ENCODE peak calls at places on chromosomes 6 and 20, in four cellular contexts. N, W, Z and V are unnamed samples.

GRCh38 chr20:18288748-18289705 is 700 bp downstream of the ZNF133 start:
- DNase-seq in N (no peak), W (peak; percentile 42), Z (peak; percentile 54), V (peak; percentile 16)

GRCh38 chr6:157772820-157773219 is 50.2 kb upstream of the SNX9 start:
- DNase-seq in N (no peak), W (no peak), Z (no peak), V (no peak)

GRCh38 chr20:57092900-57093238 is 173.6 kb downstream of the BMP7 start:
- DNase-seq in N (no peak), W (no peak), Z (no peak), V (no peak)

GRCh38 chr6:24910850-24911712 is 24.7 kb downstream of the RIPOR2 start:
- DNase-seq in N (no peak), W (no peak), Z (no peak), V (no peak)

GRCh38 chr6:45212976-45213375 is 115.2 kb upstream of the RUNX2 start:
- DNase-seq in N (no peak), W (no peak), Z (no peak), V (no peak)

GRCh38 chr20:61120595-61121515 is 131.2 kb upstream of the CDH4 start:
- DNase-seq in N (peak; percentile 92), W (peak; percentile 67), Z (peak; percentile 64), V (no peak)

GRCh38 chr20:10715035-10715434 is 41.2 kb upstream of the JAG1 start:
- DNase-seq in N (peak; percentile 68), W (peak; percentile 86), Z (no peak), V (no peak)

GRCh38 chr6:151209071-151209831 is 30.5 kb upstream of the AKAP12 start:
- DNase-seq in N (no peak), W (peak; percentile 24), Z (no peak), V (no peak)

GRCh38 chr20:58065508-58066361 is 162.7 kb downstream of the ANKRD60 start:
- DNase-seq in N (no peak), W (no peak), Z (peak; percentile 42), V (no peak)

GRCh38 chr6:76876922-76877553 is 586.3 kb downstream of the HTR1B start:
- DNase-seq in N (peak; percentile 10), W (peak; percentile 65), Z (peak; percentile 75), V (no peak)

GRCh38 chr20:50354690-50355592 is 155.2 kb upstream of the PTPN1 start:
- DNase-seq in N (no peak), W (no peak), Z (no peak), V (peak; percentile 60)

GRCh38 chr20:20102163-20102562 is 49.8 kb downstream of the CFAP61 start:
- DNase-seq in N (no peak), W (no peak), Z (no peak), V (no peak)

GRCh38 chr20:39878321-39878720 is 810.7 kb downstream of the MAFB start:
- DNase-seq in N (no peak), W (no peak), Z (no peak), V (no peak)

GRCh38 chr6:110543106-110543505 is 66.7 kb upstream of the SLC22A16 start:
- DNase-seq in N (no peak), W (no peak), Z (no peak), V (no peak)

GRCh38 chr6:136526196-136526930 is 23.9 kb downstream of the MAP7 start:
- DNase-seq in N (peak; percentile 82), W (peak; percentile 6), Z (peak; percentile 72), V (peak; percentile 70)

GRCh38 chr6:154558984-154559383 is 48.5 kb upstream of the CNKSR3 start:
- DNase-seq in N (no peak), W (no peak), Z (no peak), V (peak; percentile 26)

GRCh38 chr6:74578339-74578738 is 627.5 kb downstream of the COL12A1 start:
- DNase-seq in N (peak; percentile 4), W (no peak), Z (no peak), V (no peak)

GRCh38 chr20:60272790-60273189 is 314.6 kb downstream of the CDH26 start:
- DNase-seq in N (no peak), W (no peak), Z (no peak), V (no peak)

GRCh38 chr6:34914358-34914757 is 25.3 kb downstream of the ANKS1A start:
- DNase-seq in N (no peak), W (no peak), Z (no peak), V (no peak)

GRCh38 chr6:35048031-35048613 is 93.0 kb downstream of the TCP11 start:
- DNase-seq in N (no peak), W (no peak), Z (no peak), V (no peak)

GRCh38 chr6:80932364-80932763 is 820.1 kb downstream of the TENT5A start:
- DNase-seq in N (no peak), W (no peak), Z (no peak), V (no peak)

GRCh38 chr6:4936681-4937041 is 67.2 kb downstream of the RPP40 start:
- DNase-seq in N (peak; percentile 53), W (peak; percentile 59), Z (no peak), V (peak; percentile 67)

GRCh38 chr6:121847806-121848522 is 412.5 kb downstream of the GJA1 start:
- DNase-seq in N (no peak), W (no peak), Z (no peak), V (no peak)

GRCh38 chr20:33401042-33401921 is at the start of gene CDK5RAP1:
- DNase-seq in N (peak; percentile 95), W (peak; percentile 93), Z (peak; percentile 86), V (peak; percentile 96)

GRCh38 chr6:157763894-157764345 is 59.1 kb upstream of the SNX9 start:
- DNase-seq in N (no peak), W (no peak), Z (no peak), V (no peak)

GRCh38 chr20:64212750-64213149 is 42.8 kb upstream of the PCMTD2 start:
- DNase-seq in N (no peak), W (no peak), Z (no peak), V (no peak)

GRCh38 chr6:148523051-148523450 is 180.4 kb downstream of the SASH1 start:
- DNase-seq in N (no peak), W (no peak), Z (no peak), V (no peak)

GRCh38 chr6:56944651-56945050 is 10.3 kb upstream of the BEND6 start:
- DNase-seq in N (no peak), W (no peak), Z (no peak), V (no peak)

GRCh38 chr6:102381203-102381602 is 987.7 kb downstream of the GRIK2 start:
- DNase-seq in N (no peak), W (no peak), Z (no peak), V (no peak)

DNA sequence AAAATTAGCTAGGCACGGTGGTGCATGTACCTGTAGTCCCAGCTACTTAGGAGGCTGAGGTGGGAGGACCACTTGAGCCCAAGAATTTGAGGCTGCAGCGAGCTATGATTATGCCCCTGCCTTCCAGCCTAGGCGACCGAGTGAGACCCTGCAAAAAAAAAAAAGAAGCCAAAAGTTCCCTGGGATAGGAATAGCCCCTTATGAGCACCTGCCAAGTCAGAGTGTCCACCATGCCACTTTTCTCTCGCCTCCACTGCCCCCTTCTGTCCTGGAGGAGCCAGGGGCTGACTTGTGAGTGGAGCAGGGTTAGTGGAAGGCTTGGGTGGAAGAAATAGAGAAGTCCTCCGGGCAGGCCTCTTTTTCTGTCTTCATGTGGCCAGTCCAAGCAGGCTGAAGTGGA is 12.1 kb upstream of the DDX27 start:
- DNase-seq in N (peak; percentile 54), W (peak; percentile 76), Z (peak; percentile 59), V (no peak)
- TF ChIP-seq CTCF in N (no peak), W (peak; percentile 94), Z (peak; percentile 72), V (peak; percentile 38)

DNA sequence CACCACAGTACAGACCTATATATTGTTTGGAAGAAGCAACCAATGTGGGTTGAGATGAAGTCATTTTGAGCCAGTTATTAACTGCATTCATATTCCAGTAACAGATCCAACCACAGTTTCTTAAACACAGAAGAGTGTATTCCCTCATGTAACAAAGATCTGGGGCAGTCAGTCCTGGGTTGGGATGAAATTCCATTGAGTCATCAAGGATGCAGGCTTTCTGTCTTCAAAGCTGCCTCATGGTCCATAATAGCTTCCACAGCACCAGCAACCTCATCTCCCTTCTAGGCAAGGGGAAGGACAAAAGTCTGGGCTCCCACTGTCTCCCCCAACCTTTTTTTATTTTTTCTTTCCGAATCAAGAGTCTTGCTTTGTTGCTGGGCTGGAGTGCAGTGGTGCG is 2.9 kb upstream of the SOD2 start:
- DNase-seq in N (no peak), W (no peak), Z (no peak), V (no peak)
- TF ChIP-seq PHF8 in N (no peak), W (no peak), Z (no peak), V (no peak)

GRCh38 chr20:32018269-32019155 is 8.3 kb downstream of the CCM2L start:
- DNase-seq in N (peak; percentile 44), W (peak; percentile 76), Z (peak; percentile 99), V (peak; percentile 88)
- TF ChIP-seq CTCF in N (peak; percentile 4), W (peak; percentile 24), Z (peak; percentile 2), V (peak; percentile 10)

GRCh38 chr6:163708459-163708858 is 293.9 kb downstream of the QKI start:
- DNase-seq in N (no peak), W (no peak), Z (no peak), V (no peak)

GRCh38 chr6:163706688-163707087 is 292.2 kb downstream of the QKI start:
- DNase-seq in N (no peak), W (no peak), Z (no peak), V (no peak)

GRCh38 chr6:163709255-163709654 is 294.7 kb downstream of the QKI start:
- DNase-seq in N (no peak), W (no peak), Z (no peak), V (no peak)

GRCh38 chr6:163705923-163706322 is 291.4 kb downstream of the QKI start:
- DNase-seq in N (no peak), W (no peak), Z (no peak), V (no peak)

DNA sequence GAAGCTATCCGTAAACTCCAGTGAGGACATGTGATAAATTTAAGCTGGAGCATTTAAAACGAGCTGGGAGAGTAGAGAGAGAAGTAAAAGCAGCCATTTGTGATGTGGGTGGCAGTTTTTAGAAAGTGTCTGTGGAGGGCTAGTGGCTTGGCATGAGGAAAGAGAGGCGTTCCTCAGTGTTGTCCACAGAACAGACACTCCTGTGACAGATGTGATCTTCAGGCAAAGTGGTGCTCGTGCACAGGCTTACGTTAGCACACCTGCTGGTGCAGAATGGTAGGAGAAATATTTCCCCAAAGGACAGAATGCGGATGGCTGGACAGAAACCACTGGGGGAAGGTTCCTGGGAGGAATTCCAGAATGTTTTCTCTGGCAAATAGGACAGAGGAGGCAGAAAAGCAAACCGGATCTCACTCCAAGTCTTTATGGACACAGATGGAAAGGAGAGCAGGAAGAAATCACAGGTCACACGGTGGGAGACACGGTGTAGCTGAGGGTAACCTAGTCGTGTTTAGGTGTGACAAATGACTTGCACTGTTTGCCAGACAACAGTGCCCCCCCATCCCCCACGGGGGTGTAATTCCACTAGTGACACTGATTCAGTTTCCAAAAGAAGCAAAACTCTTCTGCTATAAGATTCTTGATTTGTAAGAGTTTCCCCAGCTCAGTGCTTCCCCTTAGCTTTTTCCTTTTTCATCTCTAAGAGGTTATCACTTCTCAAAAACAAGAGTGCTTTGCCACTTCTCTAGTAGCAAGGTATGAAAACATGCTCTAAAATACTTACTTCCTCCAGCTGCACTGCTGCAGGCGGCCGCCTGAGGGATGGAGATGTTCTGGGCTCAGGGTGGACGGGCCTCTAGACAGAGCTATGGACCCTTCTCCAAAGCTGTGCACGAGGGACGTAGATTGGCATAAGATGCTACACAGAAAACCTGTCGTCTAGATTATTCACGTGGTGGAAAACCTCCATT is 293.2 kb downstream of the QKI start:
- DNase-seq in N (no peak), W (no peak), Z (no peak), V (no peak)
- TF ChIP-seq PHF8 in N (no peak), W (no peak), Z (no peak), V (no peak)